ENCODE peak calls at places on chromosomes 4 and X, in seven cellular contexts. J, B, T, G, R, W and C are unnamed samples.

GRCh38 chrX:8433296-8434094 is 31.1 kb upstream of the VCX3B start:
- DNase-seq in T (no peak), J (no peak), R (peak; percentile 2), W (no peak), G (no peak), B (no peak), C (no peak)

GRCh38 chrX:111823068-111823467 is 52.9 kb upstream of the TRPC5OS start:
- DNase-seq in J (no peak), T (no peak), W (peak; percentile 38), R (peak; percentile 26), B (no peak), G (peak; percentile 1), C (peak; percentile 17)

GRCh38 chr4:90030953-90031352 is 96.2 kb upstream of the CCSER1 start:
- DNase-seq in T (no peak), W (no peak), J (no peak), R (peak; percentile 1), B (no peak), G (no peak), C (peak; percentile 10)

GRCh38 chr4:39528056-39528465 is 822 bp upstream of the UGDH start:
- DNase-seq in W (peak; percentile 63), T (no peak), J (no peak), G (no peak), B (peak; percentile 84), R (peak; percentile 84), C (no peak)

GRCh38 chr4:112889619-112890294 is 159.7 kb upstream of the ANK2 start:
- DNase-seq in B (peak; percentile 91), J (no peak), T (no peak), R (no peak), G (no peak), W (no peak), C (peak; percentile 57)

GRCh38 chr4:123396294-123397275 is at the start of gene SPRY1:
- DNase-seq in J (peak; percentile 93), R (peak; percentile 89), T (peak; percentile 78), W (peak; percentile 96), G (peak; percentile 87), B (peak; percentile 98), C (peak; percentile 27)

GRCh38 chr4:86594559-86595425 is 677 bp downstream of the PTPN13 start:
- DNase-seq in W (no peak), G (peak; percentile 34), T (peak; percentile 71), R (peak; percentile 71), J (peak; percentile 23), B (peak; percentile 84), C (peak; percentile 14)

GRCh38 chr4:139890810-139891209 is 225.2 kb downstream of the MGST2 start:
- DNase-seq in R (peak; percentile 32), J (no peak), G (no peak), B (peak; percentile 82), T (no peak), W (no peak), C (no peak)

GRCh38 chr4:52799813-52800212 is 48.6 kb upstream of the ERVMER34-1 start:
- DNase-seq in W (no peak), T (no peak), R (no peak), B (no peak), G (no peak), J (no peak), C (no peak)

GRCh38 chr4:78569291-78569821 is 17.8 kb downstream of the ANXA3 start:
- DNase-seq in T (no peak), J (no peak), G (no peak), R (peak; percentile 76), W (no peak), B (peak; percentile 86), C (no peak)

GRCh38 chr4:84583871-84584373 is 995 bp downstream of the CDS1 start:
- DNase-seq in B (no peak), G (peak; percentile 4), W (no peak), R (no peak), J (no peak), T (no peak), C (no peak)

GRCh38 chr4:72505314-72505744 is 63.7 kb downstream of the ADAMTS3 start:
- DNase-seq in R (peak; percentile 23), B (peak; percentile 82), W (peak; percentile 6), T (peak; percentile 41), J (no peak), G (no peak), C (peak; percentile 30)

GRCh38 chrX:130902783-130903613 is at the start of gene ENOX2:
- DNase-seq in T (peak; percentile 92), R (peak; percentile 99), W (peak; percentile 98), B (peak; percentile 98), G (peak; percentile 85), J (peak; percentile 91), C (peak; percentile 97)

GRCh38 chr4:183430317-183430986 is 14.0 kb upstream of the CDKN2AIP start:
- DNase-seq in J (no peak), W (no peak), G (peak; percentile 35), B (no peak), R (no peak), T (no peak), C (no peak)

GRCh38 chrX:40086569-40087335 is 11.0 kb downstream of the BCOR start:
- DNase-seq in B (peak; percentile 27), T (no peak), J (no peak), W (peak; percentile 23), G (no peak), R (no peak), C (peak; percentile 72)

GRCh38 chr4:24236532-24236931 is 346.7 kb upstream of the PPARGC1A start:
- DNase-seq in T (no peak), J (no peak), R (peak; percentile 7), B (no peak), G (no peak), W (no peak), C (no peak)

GRCh38 chr4:38504396-38504715 is 159.6 kb upstream of the KLF3 start:
- DNase-seq in R (no peak), T (no peak), G (no peak), W (no peak), J (no peak), B (no peak), C (no peak)

GRCh38 chrX:124194209-124194608 is 138.3 kb upstream of the TEX13D start:
- DNase-seq in G (no peak), W (no peak), B (peak; percentile 2), R (peak; percentile 62), T (no peak), J (no peak), C (no peak)

GRCh38 chrX:80432441-80432840 is 12.2 kb downstream of the TENT5D start:
- DNase-seq in G (no peak), B (no peak), R (no peak), T (no peak), J (no peak), W (no peak), C (no peak)

GRCh38 chrX:52082578-52082977 is 13.6 kb upstream of the MAGED4B start:
- DNase-seq in R (peak; percentile 82), J (no peak), T (no peak), B (peak; percentile 14), G (no peak), W (no peak), C (no peak)

GRCh38 chr4:155999743-156000142 is 46.1 kb upstream of the CTSO start:
- DNase-seq in B (peak; percentile 30), G (peak; percentile 2), J (no peak), W (no peak), R (peak; percentile 18), T (no peak), C (no peak)

GRCh38 chr4:43048570-43048969 is 156.1 kb downstream of the GRXCR1 start:
- DNase-seq in G (no peak), T (no peak), B (no peak), J (no peak), R (no peak), W (no peak), C (no peak)

GRCh38 chrX:77785400-77785745 is 643 bp downstream of the ATRX start:
- DNase-seq in J (peak; percentile 13), R (peak; percentile 36), G (peak; percentile 5), T (no peak), W (peak; percentile 46), B (peak; percentile 37), C (no peak)

GRCh38 chr4:1259966-1260365 is 11.0 kb upstream of the CTBP1 start:
- DNase-seq in T (no peak), G (no peak), J (no peak), R (no peak), W (no peak), B (no peak), C (no peak)

GRCh38 chr4:89306486-89307184 is 965 bp downstream of the GPRIN3 start:
- DNase-seq in B (no peak), G (no peak), T (no peak), R (no peak), W (peak; percentile 39), J (no peak), C (no peak)

GRCh38 chr4:76615999-76616398 is 181.0 kb downstream of the SHROOM3 start:
- DNase-seq in W (no peak), J (no peak), B (no peak), R (no peak), G (no peak), T (no peak), C (no peak)

GRCh38 chr4:185384877-185385465 is 10.8 kb downstream of the LRP2BP start:
- DNase-seq in W (no peak), R (no peak), T (no peak), J (no peak), G (no peak), B (peak; percentile 41), C (no peak)

GRCh38 chr4:8310306-8310705 is 40.8 kb downstream of the HTRA3 start:
- DNase-seq in R (no peak), T (no peak), B (no peak), J (no peak), W (no peak), G (no peak), C (no peak)

GRCh38 chr4:189048119-189048518 is 892.6 kb upstream of the FRG1 start:
- DNase-seq in G (no peak), B (no peak), T (no peak), J (no peak), R (peak; percentile 60), W (no peak), C (no peak)

GRCh38 chrX:26762253-26762652 is 546.3 kb downstream of the MAGEB5 start:
- DNase-seq in T (no peak), J (no peak), W (no peak), R (no peak), B (no peak), G (no peak), C (no peak)

GRCh38 chr4:179285696-179286095 is 1843.5 kb upstream of the AGA start:
- DNase-seq in R (no peak), T (no peak), W (no peak), G (no peak), J (no peak), B (no peak), C (no peak)

GRCh38 chr4:187017156-187017555 is 293.5 kb upstream of the FAT1 start:
- DNase-seq in J (no peak), R (no peak), G (no peak), T (no peak), W (no peak), B (no peak), C (no peak)

GRCh38 chr4:94758141-94758699 is 465 bp downstream of the BMPR1B start:
- DNase-seq in T (peak; percentile 61), B (peak; percentile 22), R (peak; percentile 4), W (no peak), J (peak; percentile 13), G (peak; percentile 30), C (no peak)